ENCODE peak calls at places on chromosome 7, in seven cellular contexts. Y, Z, N, J, E, C and X are unnamed samples.

GRCh38 chr7:16543456-16543855 is 16.8 kb downstream of the LRRC72 start:
- DNase-seq in Y (no peak), Z (no peak), N (no peak), J (no peak), E (no peak), C (no peak), X (no peak)

GRCh38 chr7:85595639-85596268 is 408.9 kb upstream of the SEMA3D start:
- DNase-seq in Y (no peak), Z (no peak), N (no peak), J (peak), E (peak), C (no peak), X (no peak)

GRCh38 chr7:68865351-68865885 is 732.9 kb upstream of the AUTS2 start:
- DNase-seq in Y (no peak), Z (no peak), N (no peak), J (no peak), E (peak), C (no peak), X (no peak)

GRCh38 chr7:38682602-38683001 is 51.4 kb upstream of the AMPH start:
- DNase-seq in Y (no peak), Z (no peak), N (no peak), J (no peak), E (peak), C (no peak), X (no peak)

GRCh38 chr7:40674316-40674715 is 539.5 kb downstream of the SUGCT start:
- DNase-seq in Y (no peak), Z (no peak), N (no peak), J (no peak), E (no peak), C (no peak), X (no peak)

GRCh38 chr7:103524042-103524907 is 78.3 kb upstream of the SLC26A5 start:
- DNase-seq in Y (peak), Z (no peak), N (no peak), J (peak), E (peak), C (no peak), X (no peak)

GRCh38 chr7:7967909-7968543 is 570 bp upstream of the GLCCI1 start:
- DNase-seq in Y (no peak), Z (no peak), N (no peak), J (no peak), E (no peak), C (no peak), X (no peak)

GRCh38 chr7:138618506-138618905 is 82.7 kb downstream of the SVOPL start:
- DNase-seq in Y (no peak), Z (no peak), N (no peak), J (no peak), E (no peak), C (no peak), X (no peak)

GRCh38 chr7:98872328-98872924 is 2.6 kb upstream of the TMEM130 start:
- DNase-seq in Y (no peak), Z (no peak), N (no peak), J (no peak), E (no peak), C (no peak), X (no peak)

GRCh38 chr7:107232568-107233090 is 63.8 kb downstream of the HBP1 start:
- DNase-seq in Y (no peak), Z (no peak), N (no peak), J (peak), E (peak), C (no peak), X (no peak)

GRCh38 chr7:32921896-32922295 is 30.3 kb upstream of the KBTBD2 start:
- DNase-seq in Y (no peak), Z (no peak), N (peak), J (no peak), E (peak), C (no peak), X (no peak)

GRCh38 chr7:133836666-133837065 is 290.5 kb upstream of the LRGUK start:
- DNase-seq in Y (no peak), Z (no peak), N (no peak), J (no peak), E (no peak), C (no peak), X (no peak)

GRCh38 chr7:32102432-32102851 is 32.2 kb upstream of the PDE1C start:
- DNase-seq in Y (no peak), Z (no peak), N (no peak), J (no peak), E (no peak), C (no peak), X (no peak)

GRCh38 chr7:137873524-137873923 is 26.8 kb upstream of the DGKI start:
- DNase-seq in Y (no peak), Z (no peak), N (no peak), J (no peak), E (peak), C (no peak), X (no peak)

GRCh38 chr7:7641129-7641663 is 644 bp downstream of the UMAD1 start:
- DNase-seq in Y (no peak), Z (no peak), N (peak), J (no peak), E (no peak), C (peak), X (no peak)

GRCh38 chr7:90212149-90212495 is 582 bp downstream of the STEAP2 start:
- DNase-seq in Y (peak), Z (no peak), N (no peak), J (no peak), E (no peak), C (no peak), X (no peak)

GRCh38 chr7:46943996-46944395 is 637.9 kb downstream of the TNS3 start:
- DNase-seq in Y (no peak), Z (no peak), N (no peak), J (no peak), E (no peak), C (no peak), X (no peak)

GRCh38 chr7:5417106-5418071 is 6.2 kb downstream of the TNRC18 start:
- DNase-seq in Y (peak), Z (no peak), N (no peak), J (no peak), E (no peak), C (no peak), X (peak)

GRCh38 chr7:138720286-138720685 is 19.1 kb upstream of the SVOPL start:
- DNase-seq in Y (no peak), Z (no peak), N (no peak), J (no peak), E (no peak), C (no peak), X (no peak)

GRCh38 chr7:135539629-135540028 is 18.1 kb upstream of the NUP205 start:
- DNase-seq in Y (no peak), Z (no peak), N (no peak), J (no peak), E (no peak), C (no peak), X (no peak)

GRCh38 chr7:119090851-119091250 is 866.3 kb downstream of the ANKRD7 start:
- DNase-seq in Y (no peak), Z (no peak), N (no peak), J (no peak), E (no peak), C (no peak), X (no peak)

GRCh38 chr7:136868496-136869005 is at the start of gene CHRM2:
- DNase-seq in Y (no peak), Z (no peak), N (peak), J (peak), E (peak), C (no peak), X (no peak)

GRCh38 chr7:83739527-83739926 is 90.6 kb upstream of the SEMA3E start:
- DNase-seq in Y (no peak), Z (no peak), N (no peak), J (no peak), E (no peak), C (no peak), X (no peak)

GRCh38 chr7:2199956-2200583 is 32.7 kb downstream of the MAD1L1 start:
- DNase-seq in Y (no peak), Z (peak), N (no peak), J (no peak), E (no peak), C (no peak), X (no peak)

GRCh38 chr7:92830532-92831110 is 5.8 kb downstream of the CDK6 start:
- DNase-seq in Y (no peak), Z (no peak), N (no peak), J (no peak), E (no peak), C (no peak), X (no peak)

GRCh38 chr7:72161534-72161933 is 250.6 kb downstream of the CALN1 start:
- DNase-seq in Y (no peak), Z (no peak), N (no peak), J (no peak), E (no peak), C (no peak), X (no peak)

GRCh38 chr7:16846611-16847165 is 35.1 kb downstream of the AGR3 start:
- DNase-seq in Y (no peak), Z (no peak), N (no peak), J (no peak), E (no peak), C (no peak), X (no peak)

GRCh38 chr7:36309301-36309700 is 80.4 kb upstream of the ANLN start:
- DNase-seq in Y (no peak), Z (no peak), N (no peak), J (no peak), E (no peak), C (no peak), X (no peak)

GRCh38 chr7:66296001-66296521 is 90.9 kb downstream of the TPST1 start:
- DNase-seq in Y (peak), Z (no peak), N (no peak), J (peak), E (peak), C (no peak), X (no peak)

GRCh38 chr7:36506820-36507219 is 117.2 kb downstream of the ANLN start:
- DNase-seq in Y (no peak), Z (no peak), N (no peak), J (no peak), E (peak), C (no peak), X (no peak)

GRCh38 chr7:2108501-2109250 is 124.1 kb downstream of the MAD1L1 start:
- DNase-seq in Y (no peak), Z (peak), N (no peak), J (no peak), E (no peak), C (no peak), X (no peak)

GRCh38 chr7:23044581-23044980 is 30.7 kb upstream of the HYCC1 start:
- DNase-seq in Y (no peak), Z (no peak), N (no peak), J (no peak), E (no peak), C (no peak), X (no peak)

DNA sequence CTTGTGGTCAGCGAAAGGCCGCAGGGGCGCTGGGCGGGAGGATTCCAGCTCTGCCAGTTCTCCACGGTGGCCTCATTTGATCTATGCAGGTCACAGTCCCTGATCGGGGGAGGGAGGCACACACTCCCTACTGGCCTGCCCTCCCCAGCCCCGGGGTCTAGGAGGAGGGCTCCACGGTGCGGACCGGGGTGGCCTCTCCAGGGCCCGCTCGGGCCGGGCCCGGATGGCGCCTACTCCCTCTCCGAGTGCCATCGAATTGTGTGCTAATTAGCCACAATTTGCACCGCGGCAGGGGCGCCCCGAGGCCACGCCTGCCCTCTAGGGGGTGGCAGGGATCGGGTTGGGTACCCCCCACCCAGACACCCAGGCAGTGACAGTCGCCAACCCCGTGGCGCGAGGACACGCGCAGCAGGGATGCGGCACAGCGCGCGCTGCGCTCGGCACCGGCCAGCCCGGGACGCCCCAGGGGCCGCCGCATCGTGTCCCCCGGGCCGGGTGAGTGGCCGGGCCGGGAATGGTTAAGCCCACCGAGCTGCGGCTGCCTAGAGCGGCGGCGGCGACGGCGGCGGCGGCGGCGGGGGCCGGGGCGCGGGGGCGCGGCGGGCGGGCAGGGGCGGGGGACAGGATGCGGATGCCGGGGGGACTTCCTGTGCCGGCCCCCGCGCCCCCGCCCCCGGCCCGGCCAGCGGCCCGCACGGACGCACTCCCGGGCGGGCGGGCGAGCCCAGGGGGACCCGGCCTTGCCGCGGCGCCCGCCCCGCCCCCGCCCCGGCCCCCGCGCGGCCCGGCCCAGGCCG is at the start of gene ZNF853:
- DNase-seq in Y (no peak), Z (peak), N (peak), J (no peak), E (no peak), C (no peak), X (peak)
- TF ChIP-seq CTCF in Y (no peak), Z (peak), N (no peak), J (no peak), E (no peak), C (no peak), X (no peak)

GRCh38 chr7:105387621-105388372 is 924 bp downstream of the SRPK2 start:
- DNase-seq in Y (peak), Z (peak), N (peak), J (no peak), E (peak), C (peak), X (peak)
- TF ChIP-seq CTCF in Y (no peak), Z (no peak), N (no peak), J (no peak), E (no peak), C (no peak), X (no peak)

GRCh38 chr7:100588438-100588837 is 2.3 kb downstream of the FBXO24 start:
- DNase-seq in Y (no peak), Z (no peak), N (no peak), J (no peak), E (peak), C (no peak), X (no peak)
- TF ChIP-seq CTCF in Y (peak), Z (peak), N (peak), J (peak), E (peak), C (peak), X (no peak)

DNA sequence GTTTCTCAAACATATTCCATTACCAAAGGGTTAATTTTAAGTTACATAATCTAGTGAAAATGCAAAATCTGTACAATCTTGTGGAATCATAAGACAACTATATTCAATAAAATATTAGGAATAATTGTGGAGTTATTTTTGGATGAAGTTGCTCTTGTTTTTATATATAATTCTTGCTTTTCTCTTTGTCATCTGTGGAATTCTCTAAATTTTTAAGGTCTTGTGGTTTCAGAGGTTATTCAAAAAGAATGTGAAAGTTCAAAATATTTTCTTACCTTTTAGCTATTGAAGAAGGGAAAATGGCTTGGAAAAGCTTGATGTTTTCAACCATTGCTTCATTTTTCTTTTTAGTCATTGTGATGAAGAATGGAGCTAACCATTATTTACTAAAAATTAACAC is 552.1 kb downstream of the TFEC start:
- DNase-seq in Y (no peak), Z (no peak), N (no peak), J (no peak), E (no peak), C (no peak), X (no peak)
- TF ChIP-seq CTCF in Y (no peak), Z (no peak), N (no peak), J (no peak), E (no peak), C (no peak), X (no peak)

DNA sequence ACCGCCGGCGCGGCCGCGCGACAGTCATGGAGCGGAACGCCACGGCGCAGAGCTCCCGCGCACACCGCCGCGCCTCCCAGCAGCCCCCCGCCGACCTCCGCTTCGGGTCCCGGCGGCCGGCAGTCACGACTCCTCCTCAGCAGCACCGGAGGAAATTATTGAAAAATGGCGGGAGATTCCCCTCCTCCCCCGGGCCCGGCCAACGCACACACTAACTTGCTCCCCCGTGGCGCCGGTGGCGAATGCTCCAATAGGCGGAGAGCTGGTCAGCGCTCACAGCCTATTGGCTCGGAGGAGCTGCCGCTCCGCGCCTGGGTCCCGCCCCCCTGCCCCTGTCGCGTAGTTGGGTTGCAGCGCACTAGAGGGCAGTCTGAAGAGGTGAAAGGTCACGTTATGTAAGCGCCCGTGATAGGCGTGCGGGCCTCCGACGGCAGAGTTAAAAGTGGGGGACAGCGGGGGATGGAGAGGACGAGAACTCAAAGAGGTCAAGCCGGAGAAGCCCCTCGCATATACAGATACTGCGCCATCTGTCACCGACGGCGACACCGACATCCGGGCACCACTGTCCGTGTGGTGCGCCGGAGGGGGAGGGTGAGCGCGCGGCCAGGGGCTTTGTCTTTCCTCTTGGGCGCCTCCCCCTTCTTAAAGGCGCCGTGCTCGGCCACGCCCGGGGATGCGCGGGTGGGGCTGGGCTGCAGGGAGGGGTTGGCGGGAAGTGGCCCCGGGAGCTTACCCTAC is at the start of gene BAZ1B:
- DNase-seq in Y (peak), Z (peak), N (peak), J (peak), E (peak), C (peak), X (peak)
- TF ChIP-seq CTCF in Y (no peak), Z (no peak), N (no peak), J (peak), E (no peak), C (peak), X (no peak)

GRCh38 chr7:11831727-11832495 is at the start of gene THSD7A:
- DNase-seq in Y (peak), Z (peak), N (peak), J (no peak), E (peak), C (peak), X (peak)

GRCh38 chr7:11833431-11833830 is 1.4 kb upstream of the THSD7A start:
- DNase-seq in Y (no peak), Z (no peak), N (no peak), J (no peak), E (no peak), C (no peak), X (no peak)

GRCh38 chr7:11831383-11831726 is 643 bp downstream of the THSD7A start:
- DNase-seq in Y (no peak), Z (no peak), N (no peak), J (no peak), E (peak), C (no peak), X (peak)

GRCh38 chr7:11830582-11831382 is 1.2 kb downstream of the THSD7A start:
- DNase-seq in Y (peak), Z (no peak), N (no peak), J (no peak), E (peak), C (no peak), X (peak)

GRCh38 chr7:11835260-11835659 is 3.3 kb upstream of the THSD7A start:
- DNase-seq in Y (no peak), Z (no peak), N (no peak), J (no peak), E (peak), C (no peak), X (peak)
- TF ChIP-seq CTCF in Y (no peak), Z (peak), N (peak), J (peak), E (peak), C (peak), X (peak)

GRCh38 chr7:149615690-149616270 is 118.2 kb upstream of the ZNF746 start:
- DNase-seq in Y (no peak), Z (no peak), N (no peak), J (no peak), E (no peak), C (no peak), X (no peak)
- TF ChIP-seq CTCF in Y (no peak), Z (no peak), N (no peak), J (no peak), E (no peak), C (no peak), X (no peak)

GRCh38 chr7:26278769-26279168 is 12.9 kb upstream of the SNX10 start:
- DNase-seq in Y (no peak), Z (no peak), N (no peak), J (no peak), E (peak), C (no peak), X (peak)
- TF ChIP-seq CTCF in Y (no peak), Z (no peak), N (no peak), J (no peak), E (peak), C (no peak), X (peak)